ENCODE peak calls at places on chromosome 5, in seven cellular contexts. L is left ventricle myocardium inferior, X is fibroblast of lung, C is H9, F is psoas muscle, A is heart right ventricle, G is cardiac muscle cell. T is an unnamed sample.

GRCh38 chr5:171614511-171614910 is 171.1 kb upstream of the SMIM23 start:
- DNase-seq in L (no peak), X (no peak), C (no peak), F (no peak), A (no peak), G (no peak), T (no peak)

GRCh38 chr5:28165116-28165515 is 1126.7 kb upstream of the CDH9 start:
- DNase-seq in L (no peak), X (peak), C (no peak), F (no peak), A (no peak), G (no peak), T (no peak)

GRCh38 chr5:73314395-73315195 is 134.0 kb downstream of the FOXD1 start:
- DNase-seq in L (no peak), X (peak), C (no peak), F (no peak), A (no peak), G (no peak), T (no peak)

GRCh38 chr5:84585218-84585617 is 200.5 kb upstream of the EDIL3 start:
- DNase-seq in L (no peak), X (no peak), C (peak), F (no peak), A (no peak), G (no peak), T (no peak)

GRCh38 chr5:67404261-67405100 is 207.9 kb upstream of the CD180 start:
- DNase-seq in L (no peak), X (peak), C (no peak), F (no peak), A (no peak), G (no peak), T (no peak)

GRCh38 chr5:1732955-1733354 is 66.7 kb downstream of the MRPL36 start:
- DNase-seq in L (no peak), X (no peak), C (peak), F (no peak), A (no peak), G (no peak), T (no peak)

GRCh38 chr5:133827001-133827400 is 141.4 kb downstream of the C5orf15 start:
- DNase-seq in L (no peak), X (no peak), C (no peak), F (no peak), A (no peak), G (no peak), T (no peak)

GRCh38 chr5:11683666-11684065 is 220.6 kb downstream of the CTNND2 start:
- DNase-seq in L (peak), X (no peak), C (no peak), F (peak), A (peak), G (no peak), T (no peak)

GRCh38 chr5:157303667-157304327 is 37.9 kb downstream of the CYFIP2 start:
- DNase-seq in L (peak), X (no peak), C (peak), F (no peak), A (peak), G (peak), T (peak)

GRCh38 chr5:74325866-74326265 is 314.7 kb downstream of the ENC1 start:
- DNase-seq in L (no peak), X (peak), C (no peak), F (no peak), A (no peak), G (no peak), T (no peak)

GRCh38 chr5:5678909-5679308 is 256.4 kb downstream of the ICE1 start:
- DNase-seq in L (peak), X (no peak), C (no peak), F (peak), A (peak), G (no peak), T (no peak)

GRCh38 chr5:159010611-159011497 is 88.9 kb downstream of the EBF1 start:
- DNase-seq in L (peak), X (no peak), C (no peak), F (no peak), A (peak), G (no peak), T (no peak)

DNA sequence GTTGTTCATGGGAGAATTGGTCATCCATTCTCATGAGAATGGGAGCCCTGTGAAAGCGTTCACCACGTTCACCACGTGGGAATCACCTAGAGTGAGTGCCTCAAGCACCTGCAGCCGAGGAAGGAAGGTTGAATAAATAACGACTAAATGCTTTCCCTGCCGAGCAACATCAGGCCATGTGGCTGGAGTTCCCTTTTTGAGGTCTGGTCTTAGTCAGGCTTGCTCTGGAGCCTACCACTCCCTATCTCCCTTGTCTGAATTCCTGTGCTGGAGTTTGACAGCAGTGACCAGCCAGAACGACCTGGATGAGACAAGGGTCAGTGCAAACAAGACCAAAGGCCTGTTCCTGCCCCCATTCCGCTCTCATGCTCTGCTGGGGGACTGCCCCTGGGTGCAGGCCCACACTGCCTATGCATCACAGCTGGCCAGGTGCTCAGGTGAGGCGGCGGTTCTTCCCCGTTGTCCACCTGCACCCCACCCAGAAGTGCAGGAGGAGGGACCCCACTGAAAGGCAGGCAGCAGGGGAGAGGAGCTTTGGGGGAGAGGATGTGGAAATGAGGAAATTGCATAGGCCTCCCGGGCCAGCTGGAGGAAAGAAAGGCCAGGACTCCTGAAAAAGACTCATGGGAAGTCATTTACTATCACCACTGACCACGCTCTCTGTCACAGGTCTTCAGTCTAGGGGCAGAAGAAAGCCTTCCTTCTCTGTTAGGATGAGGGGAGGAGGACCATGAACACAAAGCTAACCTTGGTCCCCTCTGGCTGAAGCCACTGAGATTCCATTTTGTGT is 28.3 kb downstream of the KCNMB1 start:
- DNase-seq in L (no peak), X (no peak), C (no peak), F (no peak), A (no peak), G (peak), T (no peak)
- H3K27ac ChIP-seq in L (peak), X (no peak), C (no peak), F (no peak), A (no peak), G (peak), T (no peak)

GRCh38 chr5:172717481-172718195 is 53.4 kb downstream of the DUSP1 start:
- DNase-seq in L (peak), X (no peak), C (no peak), F (no peak), A (no peak), G (no peak), T (no peak)

GRCh38 chr5:172715421-172715780 is 55.6 kb downstream of the DUSP1 start:
- DNase-seq in L (no peak), X (no peak), C (no peak), F (no peak), A (no peak), G (no peak), T (no peak)

GRCh38 chr5:172716796-172717313 is 54.1 kb downstream of the DUSP1 start:
- DNase-seq in L (peak), X (peak), C (peak), F (peak), A (peak), G (peak), T (peak)

GRCh38 chr5:172714491-172715420 is 56.2 kb downstream of the DUSP1 start:
- DNase-seq in L (peak), X (peak), C (peak), F (peak), A (peak), G (peak), T (peak)

DNA sequence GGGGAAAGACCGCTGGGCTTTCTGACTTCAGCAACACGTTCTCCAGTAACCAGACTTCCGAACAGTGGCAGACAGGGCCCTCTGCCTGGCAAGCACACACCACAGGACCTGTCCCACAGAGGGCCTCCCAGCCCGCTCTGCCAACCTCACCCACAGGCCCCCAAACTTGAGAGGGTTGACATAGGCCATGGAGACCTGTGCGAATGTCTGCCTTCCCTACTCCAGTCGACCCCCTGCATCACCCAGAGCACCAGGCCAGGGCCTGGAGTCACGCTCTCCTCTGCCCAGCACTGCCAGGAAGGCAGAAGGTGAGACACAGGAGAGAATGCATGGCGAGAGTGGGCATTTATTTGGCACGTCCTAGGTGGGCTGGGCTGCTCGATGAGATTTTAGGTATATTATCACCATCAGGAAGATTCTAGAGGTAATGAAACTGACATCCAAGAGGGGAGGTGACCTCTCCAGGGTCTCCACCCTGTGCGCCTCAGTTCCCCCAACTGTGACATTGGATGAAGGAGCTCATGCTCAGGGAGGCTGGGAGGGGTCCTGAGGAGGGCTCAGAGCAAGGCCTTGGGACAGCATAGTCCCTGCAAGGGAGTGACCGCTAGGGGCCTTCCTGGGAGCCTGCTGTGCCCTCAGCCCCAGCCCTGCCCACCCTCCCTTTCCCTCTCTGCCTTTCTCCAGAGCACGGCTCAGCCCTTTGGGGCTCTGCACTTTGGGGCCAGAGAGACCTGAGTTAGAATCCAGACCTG is 54.9 kb downstream of the DUSP1 start:
- DNase-seq in L (no peak), X (no peak), C (peak), F (no peak), A (no peak), G (no peak), T (peak)
- TF ChIP-seq CTCF in L (no peak), X (no peak), C (no peak), F (no peak), A (no peak), G (no peak), T (no peak)

GRCh38 chr5:168304349-168304748 is 12.9 kb downstream of the WWC1 start:
- DNase-seq in L (no peak), X (no peak), C (no peak), F (no peak), A (no peak), G (no peak), T (no peak)

GRCh38 chr5:168303398-168304020 is 12.1 kb downstream of the WWC1 start:
- DNase-seq in L (no peak), X (no peak), C (no peak), F (no peak), A (no peak), G (no peak), T (no peak)

GRCh38 chr5:168307022-168307421 is 15.6 kb downstream of the WWC1 start:
- DNase-seq in L (no peak), X (no peak), C (no peak), F (no peak), A (no peak), G (no peak), T (no peak)

GRCh38 chr5:168302785-168303184 is 11.3 kb downstream of the WWC1 start:
- DNase-seq in L (no peak), X (peak), C (no peak), F (no peak), A (no peak), G (no peak), T (no peak)

DNA sequence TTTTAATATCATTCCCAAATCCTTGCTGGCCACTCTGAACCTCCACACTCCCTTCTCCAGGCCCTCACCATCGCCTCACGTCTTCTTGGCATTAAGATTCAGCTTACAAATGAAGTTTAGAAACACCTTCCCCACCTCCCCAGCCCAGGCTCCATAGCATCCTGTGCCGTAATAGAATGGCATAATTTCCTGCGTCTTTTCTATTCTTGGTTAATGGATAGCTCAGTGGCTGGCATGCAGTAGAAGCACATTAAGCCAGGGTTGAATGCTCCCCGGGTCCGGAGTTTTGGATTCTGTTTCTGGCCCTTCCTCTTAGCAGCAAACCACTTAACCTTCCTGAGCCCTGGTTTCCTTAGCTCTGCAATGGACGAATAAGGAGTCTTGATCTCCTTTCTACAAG is 13.8 kb downstream of the WWC1 start:
- DNase-seq in L (no peak), X (no peak), C (no peak), F (no peak), A (no peak), G (no peak), T (no peak)
- H3K27ac ChIP-seq in L (no peak), X (no peak), C (no peak), F (no peak), A (no peak), G (no peak), T (no peak)

GRCh38 chr5:36744678-36745659 is 131.6 kb upstream of the NIPBL start:
- DNase-seq in L (peak), X (peak), C (peak), F (peak), A (peak), G (peak), T (peak)
- TF ChIP-seq CTCF in L (peak), X (peak), C (peak), F (peak), A (peak), G (peak), T (peak)